ENCODE peak calls at places on chromosomes 12 and 14, in eight cellular contexts. J is naive thymus-derived CD4-positive, alpha-beta T cell; X is HuH-7; U is mucosa of gallbladder; K is AG04449; G is stimulated activated CD4-positive, alpha-beta T cell treated with anti-CD3 and anti-CD28 coated beads, Interleukin-2, amount 100 ng/mL, for 4 hours; M is Calu3; Z is M059J. A is an unnamed sample.
A peak's percentile ranks its signal among the peaks of the same experiment; 100 is the strongest.

GRCh38 chr12:11648514-11649412 is 711 bp upstream of the ETV6 start:
- DNase-seq in J (peak; percentile 44), X (peak; percentile 80), U (peak; percentile 76), K (no peak), G (peak; percentile 52), M (peak; percentile 75), Z (peak; percentile 90), A (peak; percentile 87)

GRCh38 chr12:70227911-70228310 is 15.3 kb upstream of the CNOT2 start:
- DNase-seq in J (no peak), X (no peak), U (no peak), K (no peak), G (no peak), M (no peak), Z (no peak), A (no peak)

GRCh38 chr12:120413901-120414695 is 23.8 kb upstream of the COX6A1 start:
- DNase-seq in J (no peak), X (no peak), U (no peak), K (no peak), G (no peak), M (no peak), Z (no peak), A (no peak)

GRCh38 chr12:84727964-84728363 is 184.6 kb downstream of the SLC6A15 start:
- DNase-seq in J (no peak), X (peak; percentile 12), U (no peak), K (no peak), G (no peak), M (peak; percentile 6), Z (peak; percentile 16), A (no peak)

GRCh38 chr12:109393437-109394345 is 46.0 kb downstream of the MYO1H start:
- DNase-seq in J (no peak), X (peak; percentile 65), U (peak; percentile 49), K (no peak), G (peak; percentile 9), M (peak; percentile 55), Z (peak; percentile 44), A (peak; percentile 76)

GRCh38 chr12:111303531-111303930 is 65.4 kb downstream of the PHETA1 start:
- DNase-seq in J (no peak), X (no peak), U (no peak), K (no peak), G (no peak), M (no peak), Z (no peak), A (no peak)

GRCh38 chr12:6124411-6125151 is at the start of gene VWF:
- DNase-seq in J (no peak), X (no peak), U (no peak), K (no peak), G (no peak), M (no peak), Z (no peak), A (no peak)

GRCh38 chr14:90605430-90605829 is 208.6 kb downstream of the CALM1 start:
- DNase-seq in J (no peak), X (no peak), U (no peak), K (no peak), G (no peak), M (no peak), Z (no peak), A (no peak)

GRCh38 chr12:68776976-68777610 is 30.9 kb upstream of the MDM2 start:
- DNase-seq in J (no peak), X (no peak), U (no peak), K (no peak), G (no peak), M (no peak), Z (no peak), A (no peak)

GRCh38 chr14:32934891-32935633 is 3.6 kb upstream of the NPAS3 start:
- DNase-seq in J (no peak), X (no peak), U (no peak), K (no peak), G (no peak), M (no peak), Z (peak; percentile 48), A (no peak)

GRCh38 chr12:120783197-120783596 is 57.6 kb downstream of the ACADS start:
- DNase-seq in J (no peak), X (no peak), U (no peak), K (peak; percentile 10), G (no peak), M (no peak), Z (peak; percentile 72), A (no peak)

GRCh38 chr12:71439613-71440392 is at the start of gene LGR5:
- DNase-seq in J (no peak), X (peak; percentile 76), U (no peak), K (no peak), G (no peak), M (peak; percentile 32), Z (peak; percentile 23), A (peak; percentile 18)

GRCh38 chr14:29663281-29663801 is 264.3 kb downstream of the PRKD1 start:
- DNase-seq in J (no peak), X (no peak), U (no peak), K (no peak), G (no peak), M (no peak), Z (no peak), A (no peak)

GRCh38 chr12:10624631-10625030 is 11.2 kb upstream of the MAGOHB start:
- DNase-seq in J (no peak), X (no peak), U (no peak), K (no peak), G (no peak), M (no peak), Z (no peak), A (no peak)

GRCh38 chr12:106841471-106842302 is 67.2 kb downstream of the RIC8B start:
- DNase-seq in J (no peak), X (peak; percentile 27), U (peak; percentile 35), K (no peak), G (peak; percentile 28), M (peak; percentile 60), Z (peak; percentile 58), A (peak; percentile 50)

GRCh38 chr14:33855672-33856071 is 95.2 kb downstream of the EGLN3 start:
- DNase-seq in J (no peak), X (no peak), U (no peak), K (no peak), G (no peak), M (no peak), Z (no peak), A (no peak)

GRCh38 chr12:46794593-46795190 is 31.1 kb downstream of the SLC38A4 start:
- DNase-seq in J (no peak), X (no peak), U (no peak), K (no peak), G (no peak), M (no peak), Z (no peak), A (no peak)

GRCh38 chr12:20599757-20600156 is 95.4 kb upstream of the SLCO1C1 start:
- DNase-seq in J (no peak), X (no peak), U (no peak), K (no peak), G (no peak), M (no peak), Z (peak; percentile 29), A (no peak)

GRCh38 chr12:100503228-100503628 is 29.6 kb downstream of the NR1H4 start:
- DNase-seq in J (no peak), X (no peak), U (no peak), K (no peak), G (no peak), M (no peak), Z (no peak), A (no peak)

GRCh38 chr14:89730692-89731091 is 223.8 kb downstream of the EFCAB11 start:
- DNase-seq in J (no peak), X (no peak), U (no peak), K (no peak), G (no peak), M (no peak), Z (no peak), A (no peak)

GRCh38 chr12:75954076-75954475 is 77.5 kb downstream of the PHLDA1 start:
- DNase-seq in J (no peak), X (no peak), U (no peak), K (peak; percentile 94), G (no peak), M (peak; percentile 62), Z (peak; percentile 99), A (peak; percentile 94)

GRCh38 chr12:87671757-87672156 is 357.4 kb downstream of the C12orf50 start:
- DNase-seq in J (no peak), X (no peak), U (no peak), K (peak; percentile 9), G (no peak), M (no peak), Z (peak; percentile 68), A (no peak)

GRCh38 chr12:89385965-89386537 is 33.8 kb upstream of the DUSP6 start:
- DNase-seq in J (no peak), X (no peak), U (no peak), K (no peak), G (no peak), M (no peak), Z (no peak), A (no peak)

GRCh38 chr12:123431951-123432886 is 4.3 kb downstream of the RILPL2 start:
- DNase-seq in J (no peak), X (no peak), U (no peak), K (no peak), G (no peak), M (no peak), Z (no peak), A (no peak)

GRCh38 chr12:124457287-124458219 is 109.9 kb downstream of the NCOR2 start:
- DNase-seq in J (peak; percentile 33), X (no peak), U (peak; percentile 56), K (no peak), G (peak; percentile 29), M (no peak), Z (no peak), A (no peak)

GRCh38 chr12:130719263-130719892 is 3.3 kb upstream of the RIMBP2 start:
- DNase-seq in J (no peak), X (no peak), U (no peak), K (no peak), G (no peak), M (no peak), Z (no peak), A (no peak)

GRCh38 chr14:34043627-34044372 is 92.9 kb upstream of the EGLN3 start:
- DNase-seq in J (no peak), X (no peak), U (peak; percentile 58), K (no peak), G (peak; percentile 24), M (peak; percentile 57), Z (peak; percentile 87), A (peak; percentile 67)

GRCh38 chr14:73943083-73943482 is 6.8 kb downstream of the FAM161B start:
- DNase-seq in J (no peak), X (peak; percentile 55), U (peak; percentile 55), K (peak; percentile 10), G (no peak), M (no peak), Z (peak; percentile 52), A (no peak)

GRCh38 chr14:65239143-65239672 is 136.9 kb upstream of the MAX start:
- DNase-seq in J (no peak), X (no peak), U (no peak), K (peak; percentile 57), G (no peak), M (no peak), Z (peak; percentile 89), A (no peak)

GRCh38 chr12:64010069-64010686 is 165.7 kb downstream of the SRGAP1 start:
- DNase-seq in J (no peak), X (no peak), U (no peak), K (no peak), G (no peak), M (no peak), Z (peak; percentile 93), A (peak; percentile 42)

GRCh38 chr14:104316121-104316722 is 177.8 kb downstream of the KIF26A start:
- DNase-seq in J (peak; percentile 3), X (no peak), U (no peak), K (no peak), G (no peak), M (no peak), Z (no peak), A (no peak)

GRCh38 chr14:77346495-77346894 is 25.7 kb downstream of the GSTZ1 start:
- DNase-seq in J (no peak), X (no peak), U (no peak), K (no peak), G (no peak), M (no peak), Z (no peak), A (no peak)

GRCh38 chr14:102164241-102164641 is 24.5 kb downstream of the WDR20 start:
- DNase-seq in J (no peak), X (no peak), U (no peak), K (no peak), G (no peak), M (no peak), Z (peak; percentile 45), A (no peak)

GRCh38 chr14:22887990-22888378 is 5.0 kb downstream of the REM2 start:
- DNase-seq in J (no peak), X (no peak), U (no peak), K (no peak), G (peak; percentile 75), M (no peak), Z (no peak), A (no peak)